ENCODE peak calls at places on chromosomes 12 and 14, in four cellular contexts. O is esophagus squamous epithelium; V is kidney tubule cell; A is activated CD8-positive, alpha-beta T cell treated with anti-CD3 and anti-CD28 coated beads, Interleukin-2, amount 10 ng/mL, durations not matched to agents 7 days and 5 days. C is an unnamed sample.

GRCh38 chr12:94621662-94622359 is 28.5 kb downstream of the TMCC3 start:
- DNase-seq in O (no peak), V (peak; percentile 98), A (peak; percentile 62), C (no peak)

GRCh38 chr12:52149182-52149641 is 42.6 kb downstream of the KRT80 start:
- DNase-seq in O (no peak), V (no peak), A (no peak), C (no peak)

GRCh38 chr12:116532428-116532827 is 26.8 kb upstream of the MAP1LC3B2 start:
- DNase-seq in O (no peak), V (no peak), A (no peak), C (no peak)

GRCh38 chr14:104436047-104436531 is 143.5 kb upstream of the C14orf180 start:
- DNase-seq in O (no peak), V (peak; percentile 43), A (peak; percentile 13), C (peak; percentile 79)

GRCh38 chr12:125202421-125202820 is 137.2 kb downstream of the AACS start:
- DNase-seq in O (no peak), V (no peak), A (no peak), C (no peak)

GRCh38 chr14:36915089-36915488 is 253.4 kb downstream of the PAX9 start:
- DNase-seq in O (no peak), V (no peak), A (no peak), C (no peak)

GRCh38 chr14:68939893-68940613 is 39.0 kb downstream of the ACTN1 start:
- DNase-seq in O (no peak), V (peak; percentile 100), A (no peak), C (no peak)

GRCh38 chr14:34199585-34199984 is 248.7 kb upstream of the EGLN3 start:
- DNase-seq in O (no peak), V (peak; percentile 31), A (no peak), C (no peak)

GRCh38 chr12:53743277-53744129 is 8.3 kb downstream of the CISTR start:
- DNase-seq in O (no peak), V (peak; percentile 65), A (peak; percentile 73), C (no peak)

GRCh38 chr12:2243275-2243674 is 190.5 kb downstream of the CACNA1C start:
- DNase-seq in O (no peak), V (peak; percentile 70), A (no peak), C (no peak)

GRCh38 chr12:75908961-75909699 is 122.4 kb downstream of the PHLDA1 start:
- DNase-seq in O (no peak), V (no peak), A (no peak), C (peak; percentile 76)

GRCh38 chr14:46499521-46499920 is 152.1 kb downstream of the RPL10L start:
- DNase-seq in O (no peak), V (no peak), A (no peak), C (no peak)

C was measured in suprapubic skin.